ENCODE peak calls at places on chromosomes 4 and X, in five cellular contexts. F is HEK293T, S is GM12878, X is HepG2, Q is K562. M is an unnamed sample.

GRCh38 chrX:134933911-134934310 is 56.9 kb upstream of the SMIM10 start:
- DNase-seq in F (no peak), S (no peak), X (no peak), Q (no peak), M (no peak)

GRCh38 chr4:87204559-87204958 is 15.9 kb downstream of the KLHL8 start:
- DNase-seq in F (no peak), S (no peak), X (no peak), Q (no peak), M (peak; percentile 27)

GRCh38 chr4:94390804-94391410 is 48.3 kb upstream of the HPGDS start:
- DNase-seq in F (peak; percentile 22), S (no peak), X (peak; percentile 20), Q (no peak), M (peak; percentile 20)

GRCh38 chr4:74715731-74716435 is 78.4 kb downstream of the BTC start:
- DNase-seq in F (no peak), S (no peak), X (no peak), Q (no peak), M (no peak)

GRCh38 chr4:98802673-98803286 is 126.2 kb downstream of the EIF4E start:
- DNase-seq in F (no peak), S (no peak), X (no peak), Q (no peak), M (no peak)

GRCh38 chr4:89289312-89289711 is 18.3 kb downstream of the GPRIN3 start:
- DNase-seq in F (no peak), S (no peak), X (no peak), Q (no peak), M (no peak)

GRCh38 chr4:39970559-39971270 is 7.0 kb downstream of the PDS5A start:
- DNase-seq in F (no peak), S (no peak), X (peak; percentile 48), Q (peak; percentile 18), M (no peak)

GRCh38 chrX:72115380-72115779 is 16.3 kb downstream of the RTL5 start:
- DNase-seq in F (no peak), S (no peak), X (no peak), Q (no peak), M (peak; percentile 83)

GRCh38 chr4:117702353-117702752 is 331.9 kb upstream of the NDST3 start:
- DNase-seq in F (no peak), S (no peak), X (no peak), Q (no peak), M (no peak)

GRCh38 chrX:100606753-100607152 is 22.0 kb downstream of the TNMD start:
- DNase-seq in F (no peak), S (no peak), X (no peak), Q (no peak), M (no peak)

GRCh38 chr4:56283394-56283793 is 103.9 kb downstream of the AASDH start:
- DNase-seq in F (no peak), S (no peak), X (no peak), Q (no peak), M (no peak)

GRCh38 chr4:98939446-98939845 is 10.5 kb upstream of the EIF4E start:
- DNase-seq in F (no peak), S (no peak), X (no peak), Q (no peak), M (no peak)

GRCh38 chr4:105710678-105711077 is 2.1 kb downstream of the GSTCD start:
- DNase-seq in F (peak; percentile 17), S (no peak), X (no peak), Q (no peak), M (peak; percentile 38)

GRCh38 chr4:140047017-140047640 is 106.9 kb downstream of the MAML3 start:
- DNase-seq in F (no peak), S (no peak), X (no peak), Q (no peak), M (no peak)

GRCh38 chr4:55437356-55437796 is 41.6 kb downstream of the TMEM165 start:
- DNase-seq in F (no peak), S (no peak), X (peak; percentile 31), Q (peak; percentile 34), M (no peak)

GRCh38 chr4:174467107-174467506 is 55.2 kb downstream of the HPGD start:
- DNase-seq in F (no peak), S (no peak), X (no peak), Q (no peak), M (no peak)

GRCh38 chr4:156598138-156598681 is 373.4 kb downstream of the PDGFC start:
- DNase-seq in F (no peak), S (no peak), X (no peak), Q (no peak), M (no peak)

GRCh38 chr4:134408897-134409296 is 207.3 kb upstream of the PABPC4L start:
- DNase-seq in F (no peak), S (no peak), X (no peak), Q (no peak), M (no peak)

GRCh38 chrX:151393514-151393913 is 3.5 kb upstream of the VMA21 start:
- DNase-seq in F (no peak), S (no peak), X (no peak), Q (no peak), M (no peak)

GRCh38 chr4:156942991-156943390 is 28.6 kb downstream of the PDGFC start:
- DNase-seq in F (no peak), S (no peak), X (no peak), Q (no peak), M (no peak)

GRCh38 chr4:16034010-16034829 is 49.6 kb downstream of the PROM1 start:
- DNase-seq in F (no peak), S (no peak), X (peak; percentile 83), Q (no peak), M (no peak)

GRCh38 chrX:153537526-153538295 is 20.3 kb downstream of the ATP2B3 start:
- DNase-seq in F (no peak), S (no peak), X (no peak), Q (no peak), M (peak; percentile 55)

GRCh38 chr4:175776217-175776616 is 35.8 kb downstream of the GPM6A start:
- DNase-seq in F (no peak), S (no peak), X (no peak), Q (no peak), M (no peak)

GRCh38 chr4:51830146-51830545 is 12.8 kb upstream of the DCUN1D4 start:
- DNase-seq in F (no peak), S (no peak), X (no peak), Q (no peak), M (no peak)

GRCh38 chr4:150302553-150302952 is 224.3 kb downstream of the DCLK2 start:
- DNase-seq in F (no peak), S (no peak), X (peak; percentile 74), Q (peak; percentile 55), M (no peak)

GRCh38 chr4:84814100-84814750 is 152.3 kb downstream of the WDFY3 start:
- DNase-seq in F (no peak), S (no peak), X (peak; percentile 45), Q (peak; percentile 26), M (no peak)

GRCh38 chr4:37981844-37982720 is 21.9 kb downstream of the PTTG2 start:
- DNase-seq in F (no peak), S (no peak), X (peak; percentile 28), Q (no peak), M (no peak)

GRCh38 chrX:72569786-72570185 is 2.9 kb downstream of the HDAC8 start:
- DNase-seq in F (no peak), S (no peak), X (no peak), Q (no peak), M (no peak)

GRCh38 chr4:140652601-140653000 is 83.8 kb upstream of the UCP1 start:
- DNase-seq in F (no peak), S (no peak), X (no peak), Q (no peak), M (no peak)

GRCh38 chr4:60619531-60620305 is 580.4 kb upstream of the ADGRL3 start:
- DNase-seq in F (no peak), S (no peak), X (no peak), Q (no peak), M (no peak)

GRCh38 chrX:36214924-36215323 is 295.4 kb downstream of the CFAP47 start:
- DNase-seq in F (no peak), S (no peak), X (no peak), Q (no peak), M (no peak)
- TF ChIP-seq FOXM1 in F (no peak), S (no peak), X (no peak), Q (no peak), M (no peak)

GRCh38 chr4:137125011-137125410 is 407.3 kb downstream of the PCDH18 start:
- DNase-seq in F (peak; percentile 18), S (no peak), X (no peak), Q (no peak), M (no peak)

GRCh38 chr4:137129471-137130244 is 402.6 kb downstream of the PCDH18 start:
- DNase-seq in F (no peak), S (no peak), X (no peak), Q (no peak), M (no peak)

GRCh38 chr4:137122876-137123275 is 409.4 kb downstream of the PCDH18 start:
- DNase-seq in F (no peak), S (no peak), X (no peak), Q (no peak), M (no peak)

DNA sequence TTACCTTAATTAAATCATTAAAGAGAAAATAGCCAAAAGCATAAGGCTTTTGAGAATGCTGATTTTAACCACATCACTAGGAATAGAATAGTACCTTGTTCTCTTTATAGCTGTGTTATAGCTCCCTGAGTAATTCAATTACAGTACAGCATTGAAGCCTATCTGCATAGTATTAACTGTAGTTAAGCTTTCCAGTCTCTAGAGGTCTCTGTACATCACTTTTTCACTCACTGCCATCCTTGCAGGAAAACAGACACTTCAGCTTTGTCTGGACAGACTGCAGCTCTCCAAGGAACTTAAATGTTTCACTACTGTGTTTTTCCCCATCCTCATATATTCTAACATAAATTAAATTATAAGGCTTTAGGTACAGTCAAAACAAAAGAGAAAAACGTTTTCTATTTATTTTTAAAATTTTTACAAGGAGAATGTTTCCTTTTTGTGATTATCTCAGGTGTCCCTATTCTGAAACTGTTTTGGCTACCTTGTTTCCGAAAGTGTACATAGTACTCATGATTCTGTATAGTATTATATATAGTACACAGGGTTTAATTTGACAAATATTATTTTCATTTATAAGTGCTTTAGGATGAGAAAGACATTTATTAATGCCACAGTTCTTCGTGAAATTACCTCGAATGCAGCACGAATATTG is 407.9 kb downstream of the PCDH18 start:
- DNase-seq in F (peak; percentile 49), S (peak; percentile 1), X (peak; percentile 17), Q (peak; percentile 2), M (peak; percentile 42)
- TF ChIP-seq FOXM1 in F (no peak), S (no peak), X (no peak), Q (no peak), M (no peak)

DNA sequence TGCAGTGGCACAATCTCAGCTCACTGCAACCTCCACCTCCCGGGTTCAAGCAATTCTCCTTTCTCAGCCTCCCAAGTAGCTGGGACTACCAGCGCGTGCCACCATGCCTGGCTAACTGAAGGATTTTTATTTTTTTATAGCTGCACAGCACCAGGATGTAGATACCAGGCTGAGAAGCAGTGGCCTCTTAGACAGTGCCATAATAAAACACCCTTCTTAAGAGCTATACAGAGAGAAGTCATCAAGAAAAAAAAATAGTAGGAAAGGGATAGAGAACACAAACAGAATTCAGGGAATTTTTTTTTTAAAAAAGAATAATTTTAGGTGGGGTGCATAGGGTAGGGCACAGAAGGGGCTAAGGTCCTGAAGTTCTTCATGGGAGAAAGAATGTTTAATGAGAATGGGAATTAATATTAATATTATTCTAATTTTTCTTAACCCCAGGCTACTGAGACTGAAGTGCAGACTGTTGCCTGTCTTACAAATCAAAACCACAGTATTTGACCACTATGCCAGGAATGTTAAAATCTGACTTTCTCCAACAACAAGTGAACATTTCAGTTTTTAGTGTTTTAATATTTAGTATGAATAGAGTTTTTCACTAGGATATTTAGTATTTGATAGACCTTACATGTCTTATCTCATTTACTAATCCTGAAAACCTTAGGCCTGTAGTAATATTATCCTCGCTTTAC is 146.8 kb downstream of the KCNIP4 start:
- DNase-seq in F (no peak), S (no peak), X (no peak), Q (no peak), M (no peak)
- TF ChIP-seq FOXM1 in F (no peak), S (no peak), X (no peak), Q (no peak), M (no peak)

GRCh38 chr4:182179105-182179504 is 64.1 kb upstream of the TENM3 start:
- DNase-seq in F (no peak), S (no peak), X (no peak), Q (no peak), M (peak; percentile 45)
- TF ChIP-seq FOXM1 in F (no peak), S (no peak), X (no peak), Q (no peak), M (no peak)